ENCODE peak calls at places on chromosome 4, in seven cellular contexts. I is activated naive CD4-positive, alpha-beta T cell; N is stimulated activated CD8-positive, alpha-beta memory T cell treated with anti-CD3 and anti-CD28 coated beads, Interleukin-4, amount 100 ng/mL, for 1 hour; U is endothelial cell of umbilical vein; L is mucosa of gallbladder; R is glutamatergic neuron; V is activated CD4-positive, alpha-beta T cell treated with anti-CD3 and anti-CD28 coated beads, Interleukin-2, amount 10 ng/mL, durations not matched to agents 7 days and 5 days. C is an unnamed sample.

GRCh38 chr4:92599044-92599443 is 295.3 kb downstream of the GRID2 start:
- DNase-seq in I (no peak), N (no peak), U (no peak), L (no peak), R (no peak), V (no peak), C (no peak)

GRCh38 chr4:139177049-139177887 is at the start of gene ELF2:
- DNase-seq in I (peak), N (peak), U (peak), L (peak), R (peak), V (peak), C (peak)

GRCh38 chr4:118950224-118950623 is 61.6 kb downstream of the SYNPO2 start:
- DNase-seq in I (no peak), N (no peak), U (no peak), L (no peak), R (no peak), V (no peak), C (no peak)

GRCh38 chr4:127604949-127605709 is 27.6 kb upstream of the INTU start:
- DNase-seq in I (no peak), N (no peak), U (peak), L (no peak), R (no peak), V (no peak), C (no peak)

GRCh38 chr4:145099653-145100052 is 1.5 kb downstream of the ABCE1 start:
- DNase-seq in I (no peak), N (no peak), U (peak), L (no peak), R (no peak), V (no peak), C (no peak)

GRCh38 chr4:185242749-185243533 is 33.5 kb downstream of the SNX25 start:
- DNase-seq in I (no peak), N (no peak), U (peak), L (no peak), R (no peak), V (no peak), C (no peak)

GRCh38 chr4:76663794-76664193 is 228.8 kb downstream of the SHROOM3 start:
- DNase-seq in I (no peak), N (no peak), U (no peak), L (peak), R (no peak), V (no peak), C (no peak)

GRCh38 chr4:3666263-3666662 is 99.9 kb upstream of the ADRA2C start:
- DNase-seq in I (no peak), N (no peak), U (no peak), L (no peak), R (no peak), V (no peak), C (no peak)

GRCh38 chr4:139728840-139729239 is 63.2 kb downstream of the MGST2 start:
- DNase-seq in I (no peak), N (no peak), U (no peak), L (no peak), R (no peak), V (no peak), C (no peak)

GRCh38 chr4:124389591-124389990 is 322.9 kb downstream of the ANKRD50 start:
- DNase-seq in I (no peak), N (no peak), U (peak), L (no peak), R (no peak), V (no peak), C (no peak)

GRCh38 chr4:168679397-168680176 is 182.7 kb downstream of the PALLD start:
- DNase-seq in I (no peak), N (no peak), U (no peak), L (no peak), R (no peak), V (no peak), C (no peak)

GRCh38 chr4:170804930-170805329 is 715.2 kb upstream of the AADAT start:
- DNase-seq in I (no peak), N (no peak), U (no peak), L (no peak), R (no peak), V (no peak), C (no peak)

GRCh38 chr4:80207172-80207583 is 9.9 kb downstream of the PRDM8 start:
- DNase-seq in I (no peak), N (no peak), U (no peak), L (no peak), R (no peak), V (no peak), C (no peak)